ENCODE peak calls at places on chromosome 3, in four cellular contexts. One of them, this sample, is unnamed. For H3K4me1, the result is how much of the 10 kb centered on the place peaks cover.

GRCh38 chr3:167898091-167898490 is 162.6 kb downstream of the SERPINI1 start:
- DNase-seq in testis: no peak
- DNase-seq in right lobe of liver: no peak
- DNase-seq in right atrium auricular region: no peak
- DNase-seq in this sample: no peak

GRCh38 chr3:139893963-139894637 is 40.9 kb upstream of the CLSTN2 start:
- DNase-seq in right atrium auricular region: no peak
- DNase-seq in testis: peak
- DNase-seq in right lobe of liver: no peak
- DNase-seq in this sample: no peak

GRCh38 chr3:181565416-181565815 is 146.3 kb upstream of the SOX2 start:
- DNase-seq in testis: no peak
- DNase-seq in right atrium auricular region: no peak
- DNase-seq in right lobe of liver: no peak
- DNase-seq in this sample: no peak

GRCh38 chr3:196632033-196632751 is 7.3 kb upstream of the NRROS start:
- DNase-seq in right lobe of liver: peak
- DNase-seq in right atrium auricular region: peak
- DNase-seq in testis: peak
- DNase-seq in this sample: peak

GRCh38 chr3:59327324-59327939 is 277.6 kb upstream of the CFAP20DC start:
- DNase-seq in testis: no peak
- DNase-seq in right lobe of liver: no peak
- DNase-seq in right atrium auricular region: no peak
- DNase-seq in this sample: no peak

GRCh38 chr3:192042116-192042515 is 581.2 kb downstream of the PYDC2 start:
- DNase-seq in testis: no peak
- DNase-seq in right atrium auricular region: no peak
- DNase-seq in right lobe of liver: no peak
- DNase-seq in this sample: no peak

GRCh38 chr3:19934098-19934566 is at the start of gene EFHB:
- DNase-seq in testis: peak
- DNase-seq in right lobe of liver: no peak
- DNase-seq in right atrium auricular region: no peak
- DNase-seq in this sample: peak

GRCh38 chr3:190017575-190018288 is 103.0 kb downstream of the P3H2 start:
- DNase-seq in testis: peak
- DNase-seq in right lobe of liver: no peak
- DNase-seq in right atrium auricular region: no peak
- DNase-seq in this sample: peak

GRCh38 chr3:126474498-126475410 is 937 bp downstream of the ZXDC start:
- DNase-seq in testis: peak
- DNase-seq in right atrium auricular region: peak
- DNase-seq in right lobe of liver: peak
- DNase-seq in this sample: peak

GRCh38 chr3:126546013-126546412 is 12.7 kb downstream of the C3orf22 start:
- DNase-seq in testis: no peak
- DNase-seq in right lobe of liver: no peak
- DNase-seq in right atrium auricular region: peak
- DNase-seq in this sample: no peak

GRCh38 chr3:52507359-52507758 is 12.2 kb downstream of the STAB1 start:
- DNase-seq in testis: no peak
- DNase-seq in right lobe of liver: no peak
- DNase-seq in right atrium auricular region: no peak
- DNase-seq in this sample: peak

GRCh38 chr3:174409085-174409743 is 449.9 kb upstream of the NAALADL2 start:
- DNase-seq in right atrium auricular region: no peak
- DNase-seq in testis: no peak
- DNase-seq in right lobe of liver: no peak
- DNase-seq in this sample: no peak

GRCh38 chr3:193963808-193964516 is 172.0 kb upstream of the HES1 start:
- DNase-seq in right atrium auricular region: no peak
- DNase-seq in right lobe of liver: no peak
- DNase-seq in testis: no peak
- DNase-seq in this sample: no peak

GRCh38 chr3:63228677-63229076 is 49.4 kb upstream of the SYNPR start:
- DNase-seq in right lobe of liver: no peak
- DNase-seq in testis: peak
- DNase-seq in right atrium auricular region: no peak
- DNase-seq in this sample: peak

DNA sequence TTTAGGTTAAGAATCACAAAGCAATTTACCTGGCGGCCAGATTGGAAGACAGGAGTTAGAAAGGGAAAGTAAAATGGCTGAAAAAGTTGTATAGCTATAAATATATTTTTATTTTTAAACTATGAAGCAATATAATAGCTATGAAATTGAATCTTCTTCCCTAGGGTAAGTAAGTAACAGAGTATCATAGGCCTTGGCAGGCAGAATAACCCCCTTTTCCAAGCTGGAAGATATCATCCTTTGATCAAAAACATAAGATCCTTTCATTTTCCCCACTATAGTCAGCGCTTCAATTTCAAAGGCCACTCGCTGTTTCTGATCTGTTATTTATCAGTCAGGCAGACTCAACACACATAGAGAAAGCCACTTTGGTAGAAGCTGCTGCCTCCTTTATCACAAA is 74.1 kb upstream of the UBE2E2 start:
- DNase-seq in testis: no peak
- DNase-seq in right lobe of liver: no peak
- DNase-seq in right atrium auricular region: no peak
- DNase-seq in this sample: no peak
- H3K4me3 ChIP-seq in testis: no peak
- H3K4me3 ChIP-seq in right lobe of liver: no peak
- H3K4me3 ChIP-seq in right atrium auricular region: peak
- H3K4me3 ChIP-seq in this sample: no peak

DNA sequence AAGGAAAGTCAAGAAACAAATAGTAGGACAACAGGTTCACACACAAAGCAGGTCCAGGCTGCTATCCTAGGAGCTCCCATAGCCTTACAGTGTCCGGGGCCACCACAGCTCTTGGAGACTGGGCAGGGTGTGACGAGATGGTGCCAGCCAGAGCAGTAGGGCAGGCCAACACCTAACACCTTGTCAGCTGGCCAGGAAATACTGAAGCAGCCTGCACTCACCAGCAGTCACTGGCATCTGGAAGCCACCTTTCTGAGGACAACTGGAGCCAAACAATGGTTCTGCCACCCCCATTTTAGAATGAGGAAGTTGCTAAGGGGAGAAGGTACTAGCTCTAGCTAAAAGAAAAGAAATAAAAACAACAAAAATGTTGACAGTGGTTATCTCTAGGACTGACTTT is 47.2 kb downstream of the CCDC12 start:
- DNase-seq in right atrium auricular region: no peak
- DNase-seq in right lobe of liver: no peak
- DNase-seq in testis: no peak
- DNase-seq in this sample: no peak
- H3K27ac ChIP-seq in right atrium auricular region: peak
- H3K27ac ChIP-seq in right lobe of liver: no peak
- H3K27ac ChIP-seq in testis: no peak
- H3K27ac ChIP-seq in this sample: no peak

GRCh38 chr3:66427352-66427751 is 73.5 kb downstream of the LRIG1 start:
- DNase-seq in right lobe of liver: no peak
- DNase-seq in testis: no peak
- DNase-seq in right atrium auricular region: no peak
- DNase-seq in this sample: no peak
- H3K4me1 ChIP-seq in right lobe of liver: under half
- H3K4me1 ChIP-seq in testis: under half
- H3K4me1 ChIP-seq in right atrium auricular region: under half
- H3K4me1 ChIP-seq in this sample: under half

GRCh38 chr3:107432646-107433045 is 55.4 kb downstream of the CCDC54 start:
- DNase-seq in right atrium auricular region: no peak
- DNase-seq in testis: no peak
- DNase-seq in right lobe of liver: no peak
- DNase-seq in this sample: no peak
- H3K4me3 ChIP-seq in right atrium auricular region: peak
- H3K4me3 ChIP-seq in testis: peak
- H3K4me3 ChIP-seq in right lobe of liver: no peak
- H3K4me3 ChIP-seq in this sample: no peak

GRCh38 chr3:172181936-172182708 is 142.7 kb downstream of the FNDC3B start:
- DNase-seq in testis: no peak
- DNase-seq in right lobe of liver: no peak
- DNase-seq in right atrium auricular region: no peak
- DNase-seq in this sample: peak
- H3K27ac ChIP-seq in testis: no peak
- H3K27ac ChIP-seq in right lobe of liver: no peak
- H3K27ac ChIP-seq in right atrium auricular region: no peak
- H3K27ac ChIP-seq in this sample: no peak

DNA sequence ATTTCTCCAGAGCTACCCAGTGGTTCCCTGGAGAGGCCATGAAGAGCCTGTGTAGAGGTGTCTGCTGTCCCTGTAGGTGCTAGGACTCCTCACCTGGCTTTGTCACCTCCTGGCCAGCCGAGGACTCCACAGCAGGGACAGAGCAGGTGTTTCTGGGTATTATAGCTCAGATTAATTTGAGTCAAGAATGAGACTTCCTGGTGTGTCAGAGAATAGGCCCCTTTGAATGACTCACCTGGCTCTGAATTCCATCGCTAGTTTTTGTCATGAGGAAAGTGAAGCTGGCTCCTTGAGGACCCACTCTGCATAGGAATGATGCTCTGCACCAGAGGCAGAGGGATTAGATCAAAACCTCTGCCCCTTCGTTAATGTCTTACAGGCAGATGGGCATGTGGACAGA is 167.5 kb upstream of the TOPAZ1 start:
- DNase-seq in testis: no peak
- DNase-seq in right lobe of liver: no peak
- DNase-seq in right atrium auricular region: no peak
- DNase-seq in this sample: no peak
- H3K4me1 ChIP-seq in testis: under half
- H3K4me1 ChIP-seq in right lobe of liver: under half
- H3K4me1 ChIP-seq in right atrium auricular region: under half
- H3K4me1 ChIP-seq in this sample: under half

GRCh38 chr3:76912966-76913365 is 126.9 kb upstream of the ROBO2 start:
- DNase-seq in right atrium auricular region: no peak
- DNase-seq in right lobe of liver: no peak
- DNase-seq in testis: no peak
- DNase-seq in this sample: no peak
- H3K4me3 ChIP-seq in right atrium auricular region: no peak
- H3K4me3 ChIP-seq in right lobe of liver: no peak
- H3K4me3 ChIP-seq in testis: no peak
- H3K4me3 ChIP-seq in this sample: no peak

GRCh38 chr3:197846491-197846890 is 55.4 kb downstream of the LRCH3 start:
- DNase-seq in right lobe of liver: no peak
- DNase-seq in right atrium auricular region: no peak
- DNase-seq in testis: no peak
- DNase-seq in this sample: no peak
- H3K27ac ChIP-seq in right lobe of liver: no peak
- H3K27ac ChIP-seq in right atrium auricular region: no peak
- H3K27ac ChIP-seq in testis: no peak
- H3K27ac ChIP-seq in this sample: no peak